ENCODE peak calls at places on chromosomes 16 and 17, in four cellular contexts. V, X, C and Z are unnamed samples.

GRCh38 chr17:31561469-31562412 is 170.3 kb downstream of the RAB11FIP4 start:
- DNase-seq in V (no peak), X (no peak), C (no peak), Z (peak)

GRCh38 chr17:10360578-10360977 is 12.2 kb downstream of the MYH13 start:
- DNase-seq in V (no peak), X (no peak), C (no peak), Z (no peak)

GRCh38 chr16:75761111-75761510 is 34.8 kb upstream of the CPHXL start:
- DNase-seq in V (no peak), X (peak), C (no peak), Z (peak)

GRCh38 chr16:11389083-11389482 is 43.8 kb downstream of the RMI2 start:
- DNase-seq in V (no peak), X (no peak), C (no peak), Z (no peak)

GRCh38 chr16:88516666-88517065 is 53.5 kb upstream of the ZC3H18 start:
- DNase-seq in V (no peak), X (no peak), C (no peak), Z (no peak)

GRCh38 chr17:59357929-59358328 is 26.5 kb downstream of the YPEL2 start:
- DNase-seq in V (no peak), X (peak), C (no peak), Z (peak)

GRCh38 chr17:49872776-49873377 is 25.0 kb upstream of the TAC4 start:
- DNase-seq in V (no peak), X (no peak), C (no peak), Z (no peak)

GRCh38 chr17:80779961-80780380 is 211.7 kb upstream of the CHMP6 start:
- DNase-seq in V (no peak), X (peak), C (no peak), Z (no peak)

GRCh38 chr17:64420143-64420670 is 28.7 kb upstream of the MILR1 start:
- DNase-seq in V (peak), X (peak), C (no peak), Z (peak)

GRCh38 chr17:72931163-72931562 is 161.3 kb downstream of the SLC39A11 start:
- DNase-seq in V (peak), X (no peak), C (no peak), Z (no peak)

GRCh38 chr16:12747261-12747660 is 56.4 kb downstream of the CPPED1 start:
- DNase-seq in V (no peak), X (no peak), C (no peak), Z (no peak)

GRCh38 chr16:89193021-89193575 is 7.2 kb downstream of the SLC22A31 start:
- DNase-seq in V (peak), X (peak), C (no peak), Z (no peak)

GRCh38 chr17:56594528-56595418 is 1.3 kb downstream of the NOG start:
- DNase-seq in V (peak), X (peak), C (no peak), Z (peak)

GRCh38 chr17:72488542-72489272 is 367.9 kb downstream of the SOX9 start:
- DNase-seq in V (no peak), X (no peak), C (no peak), Z (no peak)

GRCh38 chr16:82481455-82481854 is 145.3 kb upstream of the CDH13 start:
- DNase-seq in V (no peak), X (peak), C (no peak), Z (no peak)

GRCh38 chr16:4944333-4945281 is 7.7 kb upstream of the PPL start:
- DNase-seq in V (peak), X (peak), C (peak), Z (peak)

GRCh38 chr16:22191966-22192260 is 14.2 kb upstream of the EEF2K start:
- DNase-seq in V (no peak), X (no peak), C (no peak), Z (peak)

GRCh38 chr17:37708616-37709212 is 36.1 kb downstream of the HNF1B start:
- DNase-seq in V (no peak), X (peak), C (no peak), Z (peak)

GRCh38 chr17:5516060-5516792 is 29.9 kb downstream of the MIS12 start:
- DNase-seq in V (no peak), X (peak), C (no peak), Z (peak)

GRCh38 chr16:13961099-13961811 is 41.3 kb downstream of the ERCC4 start:
- DNase-seq in V (no peak), X (peak), C (no peak), Z (no peak)

GRCh38 chr16:88289549-88290344 is 93.0 kb upstream of the ZNF469 start:
- DNase-seq in V (no peak), X (peak), C (no peak), Z (no peak)